ENCODE peak calls at places on chromosome 6, in four cellular contexts. E, J, T and N are unnamed samples.

GRCh38 chr6:45613678-45614077 is 235.9 kb upstream of the SUPT3H start:
- DNase-seq in T (no peak), E (no peak), J (no peak), N (no peak)

GRCh38 chr6:114989279-114989964 is 646.6 kb upstream of the HS3ST5 start:
- DNase-seq in E (no peak), J (no peak), T (no peak), N (no peak)

GRCh38 chr6:36914227-36914794 is 28.6 kb downstream of the C6orf89 start:
- DNase-seq in E (no peak), J (peak), T (peak), N (peak)

GRCh38 chr6:11711994-11712698 is 66.5 kb downstream of the ADTRP start:
- DNase-seq in E (no peak), J (no peak), T (no peak), N (no peak)

GRCh38 chr6:39251406-39251805 is 22.1 kb upstream of the KCNK5 start:
- DNase-seq in T (no peak), J (no peak), E (no peak), N (no peak)

GRCh38 chr6:158703840-158704822 is 54.3 kb downstream of the SYTL3 start:
- DNase-seq in J (peak), E (peak), T (peak), N (peak)

GRCh38 chr6:166270706-166271375 is 37.4 kb downstream of the PRR18 start:
- DNase-seq in J (no peak), E (no peak), T (no peak), N (no peak)

GRCh38 chr6:79135973-79136470 is 58.0 kb upstream of the PHIP start:
- DNase-seq in E (no peak), J (no peak), T (no peak), N (no peak)

GRCh38 chr6:2891768-2892170 is 11.3 kb downstream of the SERPINB9 start:
- DNase-seq in J (no peak), T (no peak), E (no peak), N (no peak)

GRCh38 chr6:156658186-156658585 is 119.0 kb upstream of the ARID1B start:
- DNase-seq in T (no peak), E (no peak), J (no peak), N (no peak)

GRCh38 chr6:132818404-132819359 is 4.3 kb downstream of the RPS12 start:
- DNase-seq in E (peak), T (no peak), J (no peak), N (peak)

GRCh38 chr6:39835856-39836442 is 43.8 kb downstream of the DAAM2 start:
- DNase-seq in T (no peak), E (no peak), J (no peak), N (no peak)

GRCh38 chr6:22250486-22250885 is 46.4 kb downstream of the PRL start:
- DNase-seq in J (no peak), E (no peak), T (peak), N (no peak)

GRCh38 chr6:35495258-35496035 is 1.4 kb downstream of the TEAD3 start:
- DNase-seq in J (no peak), E (no peak), T (no peak), N (no peak)

GRCh38 chr6:90090866-90091265 is 196.6 kb downstream of the GJA10 start:
- DNase-seq in T (no peak), J (no peak), E (no peak), N (no peak)

GRCh38 chr6:90083891-90084290 is 189.6 kb downstream of the GJA10 start:
- DNase-seq in J (no peak), T (no peak), E (peak), N (no peak)

GRCh38 chr6:90087103-90087833 is 193.0 kb downstream of the GJA10 start:
- DNase-seq in J (no peak), T (no peak), E (no peak), N (no peak)

GRCh38 chr6:90086517-90086916 is 192.2 kb downstream of the GJA10 start:
- DNase-seq in J (peak), E (no peak), T (no peak), N (no peak)

GRCh38 chr6:90088009-90088408 is 193.7 kb downstream of the GJA10 start:
- DNase-seq in E (no peak), T (no peak), J (no peak), N (no peak)
- TF ChIP-seq RNF2 in E (no peak), T (no peak), J (no peak), N (no peak)

GRCh38 chr6:107587402-107587801 is 97.5 kb downstream of the SOBP start:
- DNase-seq in J (no peak), E (no peak), T (no peak), N (no peak)

GRCh38 chr6:107589934-107590333 is 100.0 kb downstream of the SOBP start:
- DNase-seq in T (no peak), E (no peak), J (no peak), N (no peak)

GRCh38 chr6:107591346-107591745 is 101.4 kb downstream of the SOBP start:
- DNase-seq in T (no peak), J (no peak), E (no peak), N (no peak)

GRCh38 chr6:107590378-107590777 is 100.5 kb downstream of the SOBP start:
- DNase-seq in T (no peak), J (no peak), E (no peak), N (no peak)

DNA sequence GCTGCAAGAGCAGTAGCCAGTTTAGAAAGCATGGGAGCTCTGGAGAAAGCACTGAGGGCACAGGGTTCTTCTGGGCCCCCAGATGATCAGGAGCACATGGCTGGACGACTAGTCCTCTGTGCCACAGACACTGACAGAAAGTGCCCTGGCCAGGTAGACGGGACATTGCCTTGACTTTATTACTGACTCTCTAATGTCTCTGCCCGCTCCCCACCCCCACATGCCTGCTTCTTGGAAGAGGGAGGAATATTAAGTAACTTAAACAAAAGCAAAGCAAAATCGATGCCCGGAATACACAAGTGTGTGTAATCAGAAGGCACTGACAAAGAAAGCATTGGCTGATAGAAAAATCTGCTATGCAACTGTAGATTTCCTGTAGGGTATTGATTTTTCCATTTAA is 99.3 kb downstream of the SOBP start:
- DNase-seq in J (no peak), E (no peak), T (no peak), N (no peak)
- TF ChIP-seq CHD2 in J (no peak), E (no peak), T (no peak), N (no peak)

GRCh38 chr6:32046450-32047083 is 8.4 kb downstream of the CYP21A2 start:
- DNase-seq in E (peak), J (no peak), T (no peak), N (peak)
- TF ChIP-seq RNF2 in E (no peak), J (no peak), T (no peak), N (no peak)

GRCh38 chr6:170243791-170244291 is 47.0 kb downstream of the DLL1 start:
- DNase-seq in J (no peak), T (no peak), E (no peak), N (no peak)

GRCh38 chr6:170244721-170245201 is 46.1 kb downstream of the DLL1 start:
- DNase-seq in J (no peak), T (no peak), E (no peak), N (no peak)

GRCh38 chr6:170247178-170247701 is 43.6 kb downstream of the DLL1 start:
- DNase-seq in T (no peak), J (no peak), E (no peak), N (no peak)

GRCh38 chr6:170245233-170245992 is 45.5 kb downstream of the DLL1 start:
- DNase-seq in J (no peak), T (no peak), E (no peak), N (no peak)

GRCh38 chr6:170243386-170243785 is 47.5 kb downstream of the DLL1 start:
- DNase-seq in E (no peak), T (no peak), J (no peak), N (no peak)
- TF ChIP-seq CHD2 in E (no peak), T (no peak), J (no peak), N (no peak)

DNA sequence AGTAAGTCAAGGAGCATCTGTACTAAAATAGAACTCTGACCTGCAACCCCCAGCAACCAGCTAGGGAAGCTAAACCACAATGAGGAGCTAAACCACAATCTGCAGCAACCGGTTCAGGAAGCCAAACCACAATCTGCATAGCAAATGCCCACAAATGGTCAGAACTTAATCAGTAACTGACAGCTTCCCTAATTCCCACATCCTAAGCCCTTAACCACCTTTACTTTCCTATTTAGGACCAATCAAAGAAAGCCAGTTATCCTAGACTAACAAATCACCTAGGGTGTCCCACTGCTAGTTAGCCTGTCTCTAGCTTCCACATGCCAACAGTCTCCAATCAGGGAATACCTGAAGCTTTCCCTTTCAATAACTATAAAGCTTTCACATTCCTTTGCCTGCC is 424.6 kb upstream of the PTCHD4 start:
- DNase-seq in E (no peak), J (no peak), T (no peak), N (no peak)
- TF ChIP-seq RNF2 in E (no peak), J (no peak), T (no peak), N (no peak)

GRCh38 chr6:127464161-127464880 is 5.1 kb upstream of the KIAA0408 start:
- DNase-seq in T (no peak), J (no peak), E (no peak), N (no peak)
- TF ChIP-seq CHD2 in T (no peak), J (no peak), E (no peak), N (no peak)

DNA sequence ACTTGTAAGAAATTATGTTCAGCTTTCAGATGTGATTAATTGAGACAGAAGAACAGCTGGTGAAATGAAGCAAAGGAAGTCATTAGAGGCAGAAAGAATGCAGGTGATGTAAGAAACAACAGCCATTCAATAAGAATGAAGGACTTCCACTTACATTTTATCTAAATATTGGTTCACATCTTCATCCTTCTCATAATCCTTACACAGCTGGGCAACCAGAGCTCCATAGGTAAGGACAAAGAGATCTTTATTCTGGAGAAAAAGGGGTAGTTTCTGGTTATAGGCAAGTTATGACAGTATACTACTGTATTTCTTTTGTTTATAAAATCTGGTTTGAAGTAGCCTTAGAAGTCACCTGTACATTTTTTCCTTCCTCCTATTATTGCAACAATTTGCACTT is 2.3 kb downstream of the TRAPPC3L start:
- DNase-seq in J (no peak), T (no peak), E (no peak), N (no peak)
- TF ChIP-seq RNF2 in J (no peak), T (no peak), E (no peak), N (no peak)

GRCh38 chr6:135135835-135136234 is 45.3 kb upstream of the MYB start:
- DNase-seq in J (no peak), T (no peak), E (no peak), N (no peak)
- TF ChIP-seq CHD2 in J (no peak), T (no peak), E (no peak), N (no peak)

DNA sequence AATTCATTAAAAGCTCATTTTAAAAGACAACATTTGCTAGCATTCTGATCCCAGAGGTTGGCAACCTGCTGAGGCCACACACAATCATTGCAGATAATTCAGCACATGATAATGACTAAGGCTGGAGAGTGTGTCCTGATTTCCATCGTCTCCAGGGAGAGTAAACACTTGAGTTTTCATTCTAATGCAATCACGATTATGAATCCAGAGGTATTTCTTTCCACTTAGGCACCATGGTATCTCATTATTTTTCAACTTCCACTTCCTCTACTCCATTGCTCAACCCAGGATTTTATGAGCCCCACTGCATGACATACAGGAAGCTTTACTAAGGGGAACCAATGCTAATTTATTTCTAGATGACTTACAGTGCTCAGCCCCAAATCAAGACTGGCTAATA is 273.8 kb upstream of the AGPAT4 start:
- DNase-seq in E (no peak), J (peak), T (no peak), N (no peak)
- TF ChIP-seq RNF2 in E (no peak), J (no peak), T (no peak), N (no peak)

GRCh38 chr6:105994522-105995402 is 91.4 kb upstream of the PRDM1 start:
- DNase-seq in J (peak), T (no peak), E (no peak), N (no peak)

GRCh38 chr6:105993341-105993740 is 92.8 kb upstream of the PRDM1 start:
- DNase-seq in J (no peak), T (no peak), E (no peak), N (no peak)

GRCh38 chr6:105995403-105995699 is 90.8 kb upstream of the PRDM1 start:
- DNase-seq in T (no peak), J (no peak), E (no peak), N (no peak)

GRCh38 chr6:105992315-105992961 is 93.7 kb upstream of the PRDM1 start:
- DNase-seq in T (no peak), J (peak), E (peak), N (peak)

GRCh38 chr6:105993769-105994521 is 92.2 kb upstream of the PRDM1 start:
- DNase-seq in E (no peak), J (no peak), T (no peak), N (no peak)
- TF ChIP-seq CHD2 in E (no peak), J (no peak), T (no peak), N (no peak)